ENCODE peak calls at places on chromosomes 16 and 17, in eight cellular contexts. Q is MM.1S, X is GM13977, G is lower leg skin, B is omental fat pad, A is astrocyte of the spinal cord, H is ascending aorta, I is lower lobe of right lung. S is an unnamed sample.
A peak's percentile ranks its signal among the peaks of the same experiment; 100 is the strongest.

GRCh38 chr17:13302983-13303382 is 285.2 kb upstream of the ELAC2 start:
- DNase-seq in Q (no peak), X (no peak), G (no peak), B (no peak), A (no peak), H (no peak), I (no peak), S (no peak)

GRCh38 chr16:17273142-17273561 is 197.6 kb downstream of the XYLT1 start:
- DNase-seq in Q (no peak), X (peak; percentile 68), G (no peak), B (no peak), A (peak; percentile 93), H (no peak), I (no peak), S (no peak)

GRCh38 chr16:70700101-70701020 is 14.5 kb upstream of the MTSS2 start:
- DNase-seq in Q (no peak), X (no peak), G (no peak), B (no peak), A (peak; percentile 41), H (peak; percentile 91), I (peak; percentile 65), S (peak; percentile 84)

GRCh38 chr17:10119203-10120112 is 78.9 kb downstream of the GAS7 start:
- DNase-seq in Q (peak; percentile 52), X (peak; percentile 32), G (peak; percentile 80), B (no peak), A (no peak), H (no peak), I (peak; percentile 81), S (no peak)

GRCh38 chr17:5780476-5780875 is 196.2 kb upstream of the NLRP1 start:
- DNase-seq in Q (no peak), X (no peak), G (no peak), B (no peak), A (peak; percentile 79), H (no peak), I (no peak), S (no peak)

GRCh38 chr16:20397468-20398074 is 7.0 kb downstream of the PDILT start:
- DNase-seq in Q (no peak), X (no peak), G (no peak), B (no peak), A (no peak), H (no peak), I (no peak), S (no peak)

GRCh38 chr16:27532088-27532810 is 17.5 kb downstream of the GTF3C1 start:
- DNase-seq in Q (no peak), X (no peak), G (no peak), B (no peak), A (no peak), H (no peak), I (no peak), S (no peak)

GRCh38 chr17:49110504-49110903 is 22.1 kb upstream of the B4GALNT2 start:
- DNase-seq in Q (no peak), X (no peak), G (no peak), B (no peak), A (no peak), H (no peak), I (no peak), S (no peak)

GRCh38 chr16:85378145-85379040 is 234.7 kb upstream of the GSE1 start:
- DNase-seq in Q (no peak), X (no peak), G (no peak), B (no peak), A (no peak), H (no peak), I (no peak), S (no peak)

GRCh38 chr17:50198026-50198669 is 3.3 kb downstream of the COL1A1 start:
- DNase-seq in Q (peak; percentile 51), X (peak; percentile 79), G (peak; percentile 70), B (no peak), A (peak; percentile 64), H (peak; percentile 84), I (peak; percentile 61), S (peak; percentile 58)

GRCh38 chr16:57643166-57643813 is 14.9 kb downstream of the ADGRG1 start:
- DNase-seq in Q (no peak), X (no peak), G (no peak), B (no peak), A (peak; percentile 59), H (no peak), I (no peak), S (no peak)

GRCh38 chr16:81618661-81619060 is 160.4 kb upstream of the PLCG2 start:
- DNase-seq in Q (no peak), X (no peak), G (no peak), B (no peak), A (no peak), H (no peak), I (no peak), S (peak; percentile 66)

GRCh38 chr17:57858838-57859237 is 9.0 kb upstream of the MRPS23 start:
- DNase-seq in Q (no peak), X (no peak), G (no peak), B (no peak), A (no peak), H (no peak), I (no peak), S (no peak)

GRCh38 chr17:31610301-31610910 is 218.9 kb downstream of the RAB11FIP4 start:
- DNase-seq in Q (no peak), X (no peak), G (no peak), B (no peak), A (no peak), H (no peak), I (no peak), S (no peak)

GRCh38 chr16:57413301-57413730 is 8.7 kb downstream of the CCL17 start:
- DNase-seq in Q (no peak), X (peak; percentile 80), G (no peak), B (no peak), A (no peak), H (no peak), I (no peak), S (no peak)

GRCh38 chr17:17127730-17128291 is 78.3 kb downstream of the PLD6 start:
- DNase-seq in Q (no peak), X (no peak), G (no peak), B (no peak), A (no peak), H (no peak), I (peak; percentile 61), S (no peak)

GRCh38 chr16:29641561-29641960 is 21.5 kb upstream of the SPN start:
- DNase-seq in Q (no peak), X (peak; percentile 51), G (no peak), B (no peak), A (no peak), H (no peak), I (no peak), S (no peak)

GRCh38 chr17:45091778-45092425 is 30.8 kb downstream of the NMT1 start:
- DNase-seq in Q (no peak), X (no peak), G (no peak), B (no peak), A (no peak), H (no peak), I (no peak), S (no peak)

GRCh38 chr16:82185012-82185411 is 15.0 kb upstream of the MPHOSPH6 start:
- DNase-seq in Q (no peak), X (no peak), G (no peak), B (no peak), A (no peak), H (no peak), I (no peak), S (no peak)

GRCh38 chr16:83722501-83723183 is 85.1 kb upstream of the HSBP1 start:
- DNase-seq in Q (no peak), X (no peak), G (no peak), B (no peak), A (no peak), H (no peak), I (no peak), S (no peak)

GRCh38 chr17:17830269-17830567 is 6.6 kb downstream of the SREBF1 start:
- DNase-seq in Q (no peak), X (no peak), G (no peak), B (no peak), A (no peak), H (no peak), I (no peak), S (no peak)

GRCh38 chr16:20884240-20884556 is 16.0 kb downstream of the DCUN1D3 start:
- DNase-seq in Q (no peak), X (no peak), G (no peak), B (no peak), A (peak; percentile 87), H (no peak), I (no peak), S (no peak)

GRCh38 chr16:50781518-50781917 is 39.6 kb downstream of the CYLD start:
- DNase-seq in Q (no peak), X (no peak), G (no peak), B (no peak), A (no peak), H (no peak), I (no peak), S (no peak)

GRCh38 chr16:50778284-50779163 is 36.6 kb downstream of the CYLD start:
- DNase-seq in Q (no peak), X (no peak), G (no peak), B (no peak), A (no peak), H (no peak), I (no peak), S (no peak)

GRCh38 chr16:50776042-50776441 is 34.2 kb downstream of the CYLD start:
- DNase-seq in Q (no peak), X (no peak), G (no peak), B (no peak), A (no peak), H (no peak), I (no peak), S (no peak)

DNA sequence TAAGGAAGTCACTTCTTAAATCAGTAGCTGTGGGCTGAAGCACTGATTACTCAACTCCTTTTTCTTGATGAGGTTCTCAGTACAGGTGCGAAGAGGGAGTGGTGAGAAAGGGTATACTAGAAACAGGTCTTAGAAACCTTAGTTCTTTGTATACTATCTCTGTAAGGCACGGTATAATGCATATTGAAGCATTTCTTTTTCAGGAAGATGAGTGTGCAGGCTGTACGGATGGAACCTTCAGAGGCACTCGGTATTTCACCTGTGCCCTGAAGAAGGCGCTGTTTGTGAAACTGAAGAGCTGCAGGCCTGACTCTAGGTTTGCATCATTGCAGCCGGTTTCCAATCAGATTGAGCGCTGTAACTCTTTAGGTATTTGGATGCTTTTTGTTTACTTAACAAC is 39.2 kb downstream of the CYLD start:
- DNase-seq in Q (no peak), X (no peak), G (no peak), B (no peak), A (no peak), H (no peak), I (no peak), S (no peak)
- TF ChIP-seq CTCF in Q (no peak), X (no peak), G (no peak), B (no peak), A (peak; percentile 12), H (no peak), I (no peak), S (no peak)

GRCh38 chr17:53570731-53571130 is 252.0 kb upstream of the KIF2B start:
- DNase-seq in Q (peak; percentile 45), X (no peak), G (no peak), B (no peak), A (no peak), H (no peak), I (no peak), S (no peak)
- TF ChIP-seq CTCF in Q (peak; percentile 35), X (no peak), G (no peak), B (no peak), A (no peak), H (no peak), I (no peak), S (no peak)

GRCh38 chr16:2467301-2468141 is 3.6 kb upstream of the NTN3 start:
- DNase-seq in Q (no peak), X (peak; percentile 82), G (peak; percentile 47), B (no peak), A (peak; percentile 72), H (peak; percentile 86), I (peak; percentile 77), S (peak; percentile 84)
- TF ChIP-seq CTCF in Q (no peak), X (peak; percentile 29), G (no peak), B (no peak), A (no peak), H (no peak), I (no peak), S (no peak)

GRCh38 chr17:70622382-70623260 is 453.3 kb downstream of the KCNJ2 start:
- DNase-seq in Q (no peak), X (peak; percentile 50), G (no peak), B (no peak), A (peak; percentile 58), H (no peak), I (peak; percentile 51), S (peak; percentile 56)
- TF ChIP-seq CTCF in Q (peak; percentile 34), X (peak; percentile 65), G (no peak), B (no peak), A (peak; percentile 82), H (no peak), I (peak; percentile 56), S (peak; percentile 80)

S was measured in dorsolateral prefrontal cortex.